ENCODE peak calls at places on chromosomes 13 and 19, in ten cellular contexts. E is lower lobe of right lung; L is CD8-positive, alpha-beta memory T cell; K is GM23248; J is mucosa of descending colon; G is aorta; W is Caco-2; F is RWPE2; P is neuronal stem cell; Y is breast epithelium. H is an unnamed sample. For H3K4me1, the result is how much of the 10 kb centered on the place peaks cover.

GRCh38 chr19:48844472-48844871 is 8.2 kb upstream of the HSD17B14 start:
- DNase-seq in E (no peak), L (no peak), K (peak), J (no peak), G (no peak), W (peak), F (no peak), P (no peak), Y (no peak), H (no peak)

GRCh38 chr19:48991823-48992570 is 1.1 kb downstream of the GYS1 start:
- DNase-seq in E (peak), L (no peak), K (peak), J (peak), G (peak), W (peak), F (no peak), P (no peak), Y (peak), H (peak)

GRCh38 chr19:7506385-7507328 is 9.2 kb upstream of the ZNF358 start:
- DNase-seq in E (peak), L (no peak), K (peak), J (peak), G (peak), W (peak), F (peak), P (peak), Y (peak), H (peak)

GRCh38 chr13:34654203-34654602 is 287.9 kb upstream of the NBEA start:
- DNase-seq in E (no peak), L (no peak), K (peak), J (no peak), G (no peak), W (no peak), F (no peak), P (no peak), Y (no peak), H (no peak)

GRCh38 chr13:75432045-75432444 is 49.9 kb downstream of the TBC1D4 start:
- DNase-seq in E (no peak), L (no peak), K (peak), J (no peak), G (no peak), W (no peak), F (no peak), P (no peak), Y (no peak), H (no peak)

GRCh38 chr13:74064805-74065204 is 69.4 kb downstream of the KLF12 start:
- DNase-seq in E (no peak), L (no peak), K (no peak), J (no peak), G (no peak), W (no peak), F (no peak), P (no peak), Y (no peak), H (no peak)

GRCh38 chr13:91135949-91136348 is 211.5 kb upstream of the MIR17HG start:
- DNase-seq in E (no peak), L (no peak), K (no peak), J (no peak), G (no peak), W (no peak), F (no peak), P (no peak), Y (no peak), H (no peak)

GRCh38 chr19:19399733-19400438 is 5.6 kb upstream of the GATAD2A start:
- DNase-seq in E (no peak), L (no peak), K (peak), J (no peak), G (no peak), W (no peak), F (no peak), P (no peak), Y (no peak), H (peak)

DNA sequence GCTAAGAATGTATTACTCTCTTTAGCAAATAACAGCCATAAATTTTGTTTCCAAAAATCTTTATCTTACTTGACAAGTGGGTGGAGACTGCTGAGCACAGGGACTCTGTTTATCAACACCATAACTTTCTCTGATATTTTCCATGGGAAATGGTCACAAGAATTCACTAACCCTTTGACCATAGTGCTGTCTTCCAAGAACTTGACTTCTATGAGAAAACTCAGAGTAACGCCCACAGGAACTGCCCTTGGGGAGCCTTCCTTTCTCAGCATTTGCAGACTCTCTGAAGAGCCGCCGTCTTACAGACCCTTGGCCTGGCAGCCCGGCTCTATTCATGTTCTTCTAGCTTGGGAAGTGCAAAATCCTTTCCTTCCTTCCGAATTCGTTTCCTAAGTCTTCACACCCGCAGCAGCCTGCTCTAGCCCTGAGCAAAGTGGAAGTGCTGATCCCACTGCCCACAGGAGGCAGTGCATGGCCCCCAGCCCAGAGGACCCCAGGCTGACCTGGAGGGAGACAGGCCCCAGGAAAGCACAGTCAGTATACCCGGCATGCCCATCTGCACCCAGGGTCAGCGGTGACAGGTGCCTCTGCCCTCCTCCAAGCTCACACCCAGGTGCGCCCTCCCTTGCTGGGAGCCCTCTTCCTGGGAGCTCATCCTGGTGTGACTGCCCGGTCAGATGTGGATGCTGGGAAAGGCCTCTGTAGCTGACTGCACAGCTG is 10.2 kb downstream of the GAS6 start:
- DNase-seq in E (peak), L (no peak), K (no peak), J (no peak), G (no peak), W (no peak), F (peak), P (no peak), Y (no peak), H (peak)
- H3K4me1 ChIP-seq in E (half or more), L (under half), K (under half), J (half or more), G (under half), W (under half), F (under half), P (under half), Y (under half), H (under half)

GRCh38 chr13:99256283-99256682 is 1.9 kb downstream of the GPR18 start:
- DNase-seq in E (no peak), L (no peak), K (no peak), J (no peak), G (no peak), W (no peak), F (no peak), P (no peak), Y (no peak), H (no peak)
- H3K4me1 ChIP-seq in E (under half), L (half or more), K (under half), J (under half), G (under half), W (under half), F (under half), P (under half), Y (under half), H (under half)

DNA sequence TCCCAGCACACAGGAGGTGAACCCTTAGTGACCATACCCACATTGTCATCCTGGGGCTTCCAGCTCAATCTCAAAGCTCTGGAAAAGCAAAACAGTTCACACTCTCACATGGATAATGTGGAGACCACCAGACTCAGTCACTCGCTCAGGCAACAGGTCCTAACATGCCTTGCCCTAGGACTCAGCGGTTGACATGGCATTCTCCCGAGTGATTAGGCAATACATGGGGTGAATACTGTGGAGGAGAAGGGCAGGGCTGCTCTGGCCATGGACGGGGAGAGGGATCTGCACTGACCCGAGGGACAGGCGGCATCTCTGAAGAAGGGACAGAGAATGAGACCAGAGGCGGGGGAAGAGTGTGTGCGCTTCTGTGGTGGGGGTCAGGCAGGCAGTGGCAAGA is 44.4 kb upstream of the EPHX3 start:
- DNase-seq in E (no peak), L (no peak), K (no peak), J (no peak), G (no peak), W (no peak), F (no peak), P (no peak), Y (no peak), H (no peak)
- H3K4me1 ChIP-seq in E (half or more), L (half or more), K (under half), J (under half), G (under half), W (under half), F (under half), P (under half), Y (under half), H (under half)

DNA sequence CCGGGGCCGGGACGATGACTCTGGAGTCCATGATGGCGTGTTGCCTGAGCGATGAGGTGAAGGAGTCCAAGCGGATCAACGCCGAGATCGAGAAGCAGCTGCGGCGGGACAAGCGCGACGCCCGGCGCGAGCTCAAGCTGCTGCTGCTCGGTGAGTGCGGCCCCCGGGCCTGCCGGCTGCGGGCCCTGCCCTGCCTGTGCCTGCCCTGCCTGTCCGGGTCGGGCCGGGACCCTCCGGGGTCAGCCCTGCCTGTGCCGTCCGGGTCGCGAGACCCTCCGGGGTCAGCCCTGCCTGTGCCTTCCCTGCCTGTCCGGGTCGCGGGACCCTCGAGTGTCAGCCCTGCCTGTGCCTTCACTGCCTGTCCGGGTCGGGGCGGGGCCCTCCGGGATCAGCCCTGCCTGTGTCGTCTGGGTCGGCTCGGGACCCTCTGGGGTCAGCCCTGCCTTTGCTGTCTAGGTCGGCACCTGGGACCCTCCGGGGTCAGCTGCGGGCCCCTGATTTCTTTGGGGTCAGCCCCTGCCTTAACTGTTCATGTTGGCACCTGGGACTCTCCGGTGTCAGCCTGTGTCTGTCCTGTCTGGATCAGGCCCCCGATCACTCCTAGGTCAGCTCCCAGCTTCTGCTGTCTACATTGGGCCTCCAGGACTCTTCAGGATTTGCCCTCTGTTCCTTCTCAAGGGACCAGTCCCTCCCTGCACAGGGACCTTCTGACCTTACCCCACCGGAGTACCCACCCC is 644 bp downstream of the GNA11 start:
- DNase-seq in E (no peak), L (peak), K (peak), J (no peak), G (no peak), W (no peak), F (peak), P (no peak), Y (no peak), H (peak)
- H3K4me1 ChIP-seq in E (half or more), L (under half), K (under half), J (under half), G (under half), W (under half), F (under half), P (under half), Y (under half), H (under half)

GRCh38 chr19:40803170-40803856 is 4.3 kb downstream of the EGLN2 start:
- DNase-seq in E (no peak), L (no peak), K (no peak), J (no peak), G (no peak), W (no peak), F (no peak), P (no peak), Y (no peak), H (no peak)

GRCh38 chr19:40803857-40804782 is 5.1 kb downstream of the EGLN2 start:
- DNase-seq in E (peak), L (peak), K (no peak), J (peak), G (no peak), W (no peak), F (no peak), P (no peak), Y (no peak), H (no peak)

GRCh38 chr19:40800997-40801377 is 2.0 kb downstream of the EGLN2 start:
- DNase-seq in E (no peak), L (peak), K (no peak), J (no peak), G (no peak), W (no peak), F (no peak), P (no peak), Y (no peak), H (no peak)

GRCh38 chr19:40801449-40802299 is 2.7 kb downstream of the EGLN2 start:
- DNase-seq in E (no peak), L (peak), K (peak), J (no peak), G (no peak), W (no peak), F (no peak), P (no peak), Y (no peak), H (no peak)

DNA sequence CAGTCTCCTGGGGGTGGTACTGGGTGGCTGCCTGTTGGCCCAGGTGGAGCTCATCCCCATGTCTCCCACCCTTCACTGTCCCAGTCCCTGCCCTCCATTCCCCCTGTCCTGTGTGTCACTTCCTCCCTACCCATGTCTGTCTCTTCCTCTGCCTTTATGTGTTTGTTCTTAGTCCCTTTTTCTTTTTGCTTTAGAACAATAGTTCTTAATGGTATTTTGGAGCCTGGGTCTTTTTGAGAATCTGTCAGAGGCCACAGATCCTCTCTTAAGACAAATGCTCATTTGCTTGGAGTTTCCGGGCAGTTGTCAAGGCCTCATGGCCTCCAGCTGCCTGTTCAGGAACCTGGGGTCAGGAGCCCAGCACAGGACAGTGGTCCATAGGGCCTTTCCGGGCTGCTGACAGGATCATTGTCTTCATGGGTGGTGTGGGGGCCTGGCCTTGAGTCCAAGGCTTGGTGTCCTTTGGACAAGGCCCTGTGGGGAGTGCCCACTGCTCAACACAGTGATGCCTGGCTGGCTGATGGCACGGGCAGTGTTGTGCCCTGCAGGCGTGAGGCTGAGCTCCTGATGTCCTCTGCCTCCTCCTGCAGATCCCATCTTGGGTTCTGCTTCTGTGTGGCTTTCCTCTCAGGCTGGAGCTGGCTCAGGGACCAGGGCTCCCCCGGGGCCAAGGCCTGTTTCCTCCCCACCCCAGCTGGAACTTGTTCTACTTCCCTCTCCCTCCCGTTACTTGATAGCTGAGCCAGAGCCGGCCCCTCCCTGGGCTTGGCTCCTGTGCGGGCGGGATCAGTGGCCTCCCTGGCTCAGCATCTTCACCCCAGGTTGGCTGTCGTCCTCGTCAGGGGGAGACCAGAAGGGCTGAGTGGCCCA is 3.5 kb downstream of the EGLN2 start:
- DNase-seq in E (no peak), L (peak), K (peak), J (peak), G (no peak), W (no peak), F (no peak), P (no peak), Y (no peak), H (no peak)
- H3K4me1 ChIP-seq in E (half or more), L (half or more), K (under half), J (half or more), G (under half), W (under half), F (under half), P (under half), Y (under half), H (under half)

GRCh38 chr13:41054919-41055619 is 6.2 kb upstream of the WBP4 start:
- DNase-seq in E (no peak), L (no peak), K (peak), J (no peak), G (no peak), W (no peak), F (no peak), P (no peak), Y (no peak), H (no peak)

GRCh38 chr13:41052441-41052840 is 8.9 kb upstream of the WBP4 start:
- DNase-seq in E (no peak), L (no peak), K (peak), J (no peak), G (no peak), W (no peak), F (no peak), P (no peak), Y (no peak), H (no peak)

GRCh38 chr13:41056194-41056593 is 5.1 kb upstream of the WBP4 start:
- DNase-seq in E (no peak), L (no peak), K (no peak), J (no peak), G (no peak), W (no peak), F (no peak), P (no peak), Y (no peak), H (no peak)

GRCh38 chr13:41054212-41054877 is 7.0 kb upstream of the WBP4 start:
- DNase-seq in E (no peak), L (peak), K (peak), J (peak), G (no peak), W (peak), F (no peak), P (no peak), Y (no peak), H (no peak)

DNA sequence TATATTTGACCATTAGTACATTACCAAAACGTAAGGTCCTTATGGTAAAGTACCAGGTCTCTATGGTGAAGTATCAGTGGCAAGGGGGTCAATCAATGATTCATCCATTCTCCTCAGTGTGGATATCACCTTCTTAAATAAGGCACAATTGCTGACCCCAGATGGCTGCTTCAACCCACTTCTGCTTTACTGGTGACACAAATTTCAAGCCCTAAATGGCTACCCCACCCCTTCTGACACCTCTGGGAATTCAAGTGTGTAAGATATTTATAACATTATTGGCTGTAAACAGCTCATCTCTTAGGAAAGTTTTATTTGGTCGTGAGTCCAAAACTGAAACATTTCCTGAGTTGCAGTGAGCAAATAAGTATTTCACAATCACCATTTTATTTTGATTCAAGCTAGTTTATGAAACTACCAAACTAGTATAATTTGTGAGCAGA is 7.9 kb upstream of the WBP4 start:
- DNase-seq in E (no peak), L (no peak), K (peak), J (no peak), G (no peak), W (no peak), F (no peak), P (no peak), Y (no peak), H (no peak)
- H3K4me1 ChIP-seq in E (half or more), L (under half), K (half or more), J (half or more), G (under half), W (under half), F (under half), P (under half), Y (under half), H (under half)

DNA sequence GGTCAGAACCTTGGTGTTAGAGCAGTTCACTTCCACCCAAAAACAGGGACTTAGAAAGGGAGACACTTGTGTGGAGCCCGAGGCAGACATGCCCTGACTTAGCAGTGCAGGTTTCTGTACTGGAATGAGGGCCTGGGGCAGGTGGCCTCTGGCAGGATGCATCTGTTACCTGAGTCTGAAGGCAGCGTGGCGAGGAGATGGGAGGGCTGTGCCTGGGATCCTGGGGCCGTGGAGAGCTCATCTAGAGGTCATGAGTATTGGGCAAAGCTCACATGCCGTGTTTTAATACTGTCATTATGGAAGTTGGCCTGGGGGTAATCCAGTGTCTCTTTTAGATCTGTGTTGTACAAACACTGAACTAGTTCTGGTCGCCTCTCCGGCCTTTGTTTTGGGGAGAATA is 21.4 kb downstream of the KDM4B start:
- DNase-seq in E (no peak), L (no peak), K (no peak), J (no peak), G (no peak), W (no peak), F (no peak), P (no peak), Y (no peak), H (no peak)
- H3K4me1 ChIP-seq in E (under half), L (under half), K (under half), J (under half), G (under half), W (under half), F (under half), P (under half), Y (under half), H (under half)

DNA sequence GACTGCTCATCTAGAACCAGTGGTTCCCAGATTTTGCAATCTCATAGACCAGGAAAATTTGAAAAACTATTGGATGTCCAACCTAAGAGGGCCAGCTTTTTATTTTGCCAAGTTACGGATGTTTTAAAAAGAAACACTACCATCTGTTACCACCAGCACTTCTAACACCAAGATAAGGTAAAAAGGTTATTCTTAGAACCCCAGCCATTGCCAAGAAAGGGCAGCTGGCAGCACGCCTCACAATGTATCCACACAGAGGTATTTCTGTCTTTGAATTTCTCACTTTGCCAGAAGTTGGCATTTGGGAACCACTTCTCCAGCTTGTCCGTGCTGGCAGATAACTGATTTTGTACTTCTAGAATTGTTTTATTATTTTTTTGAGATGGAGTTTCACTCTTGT is 28.7 kb downstream of the CAPN12 start:
- DNase-seq in E (no peak), L (no peak), K (no peak), J (no peak), G (peak), W (no peak), F (no peak), P (no peak), Y (no peak), H (no peak)
- H3K4me1 ChIP-seq in E (under half), L (under half), K (under half), J (under half), G (under half), W (under half), F (under half), P (under half), Y (under half), H (under half)